ENCODE peak calls at places on chromosome 4, in five cellular contexts. Z is OCI-LY7, V is upper lobe of left lung, C is brain microvascular endothelial cell, D is pancreas. X is an unnamed sample.

GRCh38 chr4:85747871-85748491 is 273.0 kb downstream of the ARHGAP24 start:
- DNase-seq in Z (peak), V (peak), C (peak), D (peak), X (no peak)

GRCh38 chr4:138450546-138450945 is 208.4 kb upstream of the SLC7A11 start:
- DNase-seq in Z (no peak), V (no peak), C (no peak), D (no peak), X (no peak)

GRCh38 chr4:2105559-2105958 is 46.4 kb downstream of the NAT8L start:
- DNase-seq in Z (no peak), V (no peak), C (peak), D (no peak), X (no peak)

GRCh38 chr4:145734576-145735329 is 54.8 kb downstream of the C4orf51 start:
- DNase-seq in Z (no peak), V (peak), C (peak), D (peak), X (no peak)

GRCh38 chr4:89364559-89364958 is 57.0 kb upstream of the GPRIN3 start:
- DNase-seq in Z (no peak), V (no peak), C (no peak), D (no peak), X (no peak)

GRCh38 chr4:87679449-87680169 is 29.5 kb downstream of the DMP1 start:
- DNase-seq in Z (peak), V (peak), C (peak), D (peak), X (no peak)

GRCh38 chr4:52748432-52748831 is 2.8 kb downstream of the ERVMER34-1 start:
- DNase-seq in Z (no peak), V (no peak), C (no peak), D (no peak), X (no peak)

GRCh38 chr4:184262901-184263300 is 45.2 kb upstream of the ENPP6 start:
- DNase-seq in Z (no peak), V (no peak), C (peak), D (no peak), X (no peak)

GRCh38 chr4:98476891-98477290 is 181.5 kb downstream of the TSPAN5 start:
- DNase-seq in Z (no peak), V (no peak), C (no peak), D (no peak), X (no peak)

GRCh38 chr4:1105067-1105466 is 8.3 kb downstream of the RNF212 start:
- DNase-seq in Z (no peak), V (no peak), C (no peak), D (no peak), X (no peak)

GRCh38 chr4:94462572-94462971 is 10.8 kb downstream of the PDLIM5 start:
- DNase-seq in Z (no peak), V (no peak), C (no peak), D (no peak), X (no peak)

GRCh38 chr4:106316773-106317409 is 541 bp downstream of the AIMP1 start:
- DNase-seq in Z (peak), V (no peak), C (peak), D (no peak), X (no peak)

GRCh38 chr4:142331132-142331531 is 515.0 kb downstream of the INPP4B start:
- DNase-seq in Z (no peak), V (no peak), C (peak), D (peak), X (no peak)

GRCh38 chr4:153181293-153182080 is 22.8 kb upstream of the TRIM2 start:
- DNase-seq in Z (no peak), V (no peak), C (no peak), D (no peak), X (no peak)

GRCh38 chr4:14399919-14400706 is 602.2 kb upstream of the CPEB2 start:
- DNase-seq in Z (no peak), V (no peak), C (no peak), D (no peak), X (no peak)

GRCh38 chr4:1494416-1495315 is 88.4 kb upstream of the NKX1-1 start:
- DNase-seq in Z (no peak), V (no peak), C (no peak), D (no peak), X (no peak)

GRCh38 chr4:61277785-61278184 is 77.7 kb downstream of the ADGRL3 start:
- DNase-seq in Z (no peak), V (no peak), C (peak), D (no peak), X (no peak)

GRCh38 chr4:70768301-70768948 is 46.7 kb downstream of the RUFY3 start:
- DNase-seq in Z (no peak), V (no peak), C (peak), D (no peak), X (no peak)

GRCh38 chr4:163941221-163941865 is 446.9 kb downstream of the TMA16 start:
- DNase-seq in Z (no peak), V (no peak), C (no peak), D (no peak), X (no peak)

GRCh38 chr4:60934896-60935295 is 265.2 kb upstream of the ADGRL3 start:
- DNase-seq in Z (no peak), V (no peak), C (no peak), D (no peak), X (no peak)

GRCh38 chr4:76448211-76448610 is 13.2 kb downstream of the SHROOM3 start:
- DNase-seq in Z (no peak), V (no peak), C (no peak), D (no peak), X (no peak)

GRCh38 chr4:168900080-168900479 is 110.0 kb downstream of the CBR4 start:
- DNase-seq in Z (no peak), V (no peak), C (no peak), D (no peak), X (no peak)

GRCh38 chr4:156837625-156838345 is 133.8 kb downstream of the PDGFC start:
- DNase-seq in Z (no peak), V (no peak), C (no peak), D (no peak), X (no peak)
- TF ChIP-seq CTCF in Z (no peak), V (no peak), C (no peak), D (no peak), X (no peak)

DNA sequence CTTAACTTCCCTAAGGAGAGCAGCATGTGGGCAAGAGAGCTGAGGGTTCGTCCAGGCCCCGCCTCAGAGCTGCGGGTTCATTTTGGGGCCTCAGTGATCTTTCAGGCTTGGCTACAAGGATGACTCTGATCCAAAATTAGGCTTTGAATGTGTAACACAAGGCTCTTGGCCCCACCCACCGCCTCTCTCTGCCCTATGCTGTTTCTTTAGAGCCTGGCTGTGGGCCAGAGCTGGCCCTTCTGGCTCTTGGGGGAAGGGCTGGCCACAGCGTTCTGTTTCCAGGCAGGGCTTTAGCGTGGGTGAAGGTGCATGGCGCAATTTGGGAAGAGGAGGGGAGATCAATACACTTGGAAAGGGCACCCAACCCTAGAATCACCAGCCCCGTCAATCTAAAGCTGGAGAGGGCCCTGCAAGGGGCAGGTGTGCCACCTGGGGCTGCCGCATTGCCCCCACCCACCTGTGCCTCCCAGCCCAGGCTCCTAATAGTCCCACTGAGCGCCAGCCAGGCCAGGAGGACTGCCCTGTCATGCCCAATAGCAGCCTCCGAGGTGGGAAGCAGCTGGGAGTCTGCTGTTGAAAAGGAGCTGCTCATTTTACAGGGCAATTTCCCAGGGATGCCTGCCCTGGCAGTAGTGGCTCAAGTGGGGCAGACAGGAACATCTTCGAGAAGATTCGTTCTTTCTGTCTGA is 84.5 kb upstream of the MAML3 start:
- DNase-seq in Z (no peak), V (peak), C (peak), D (peak), X (no peak)
- H3K27ac ChIP-seq in Z (no peak), V (peak), C (peak), D (no peak), X (no peak)

GRCh38 chr4:114209589-114209988 is 230.1 kb upstream of the ARSJ start:
- DNase-seq in Z (no peak), V (no peak), C (no peak), D (no peak), X (no peak)

DNA sequence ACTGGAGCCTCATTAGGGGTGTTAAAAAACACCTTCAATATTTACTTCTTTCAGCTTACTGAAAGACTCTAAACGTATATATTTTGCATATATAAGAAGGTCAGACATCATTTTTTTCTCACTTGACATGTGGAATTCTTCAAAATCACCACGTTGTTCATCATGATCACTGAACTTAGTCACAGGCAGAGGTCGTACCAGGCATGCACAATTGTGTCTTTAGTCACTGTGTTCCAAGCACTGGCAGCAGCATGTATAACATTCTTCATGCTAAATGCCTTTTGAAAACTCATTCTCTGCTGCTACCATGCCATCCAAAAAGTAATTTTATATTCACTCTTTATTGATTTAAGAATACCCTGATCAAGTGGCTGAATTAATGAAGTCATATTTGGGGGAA is 229.3 kb upstream of the ARSJ start:
- DNase-seq in Z (no peak), V (no peak), C (peak), D (no peak), X (no peak)
- TF ChIP-seq CTCF in Z (no peak), V (no peak), C (peak), D (no peak), X (no peak)

GRCh38 chr4:83043801-83044407 is 8.9 kb downstream of the COPS4 start:
- DNase-seq in Z (no peak), V (no peak), C (peak), D (no peak), X (no peak)

DNA sequence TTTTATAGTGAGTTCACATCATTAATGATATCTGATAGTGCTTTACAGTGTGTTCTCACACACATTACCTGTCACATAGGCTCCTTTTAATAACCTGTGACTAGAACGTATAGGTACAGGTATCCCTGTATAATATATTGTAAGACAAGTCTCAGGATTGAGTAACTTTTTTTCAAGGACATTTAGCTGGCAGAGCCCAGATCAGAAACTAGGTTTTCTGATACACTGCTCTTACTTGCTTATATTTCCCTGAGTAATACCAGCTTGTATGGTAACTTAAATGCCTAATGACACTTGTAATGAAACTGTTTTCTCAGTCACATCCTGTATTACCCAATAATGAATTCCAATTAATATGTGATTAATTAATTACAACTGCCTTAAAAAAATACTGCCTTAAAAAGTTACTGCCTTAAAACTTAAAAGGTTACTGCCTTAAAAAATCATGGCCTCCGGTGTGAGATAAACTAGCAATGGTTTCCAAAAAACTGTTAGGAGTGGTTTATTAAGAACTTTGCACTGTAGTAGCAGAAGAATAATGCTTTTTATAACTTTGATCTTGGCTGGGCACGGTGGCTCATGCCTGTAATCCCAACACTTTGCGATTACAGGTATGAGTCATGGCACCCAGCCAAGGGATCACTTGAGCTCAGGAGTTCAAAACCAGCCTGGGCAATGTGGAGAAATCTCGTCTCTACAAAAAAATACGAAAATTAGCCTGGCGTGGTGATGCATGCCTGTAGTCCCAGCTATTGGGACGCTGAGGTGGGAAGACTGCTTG is 11.9 kb downstream of the COPS4 start:
- DNase-seq in Z (no peak), V (no peak), C (no peak), D (no peak), X (no peak)
- H3K27ac ChIP-seq in Z (no peak), V (no peak), C (no peak), D (no peak), X (no peak)

GRCh38 chr4:40838742-40839141 is 89.0 kb downstream of the NSUN7 start:
- DNase-seq in Z (no peak), V (no peak), C (no peak), D (no peak), X (no peak)
- TF ChIP-seq CTCF in Z (no peak), V (no peak), C (peak), D (no peak), X (no peak)

DNA sequence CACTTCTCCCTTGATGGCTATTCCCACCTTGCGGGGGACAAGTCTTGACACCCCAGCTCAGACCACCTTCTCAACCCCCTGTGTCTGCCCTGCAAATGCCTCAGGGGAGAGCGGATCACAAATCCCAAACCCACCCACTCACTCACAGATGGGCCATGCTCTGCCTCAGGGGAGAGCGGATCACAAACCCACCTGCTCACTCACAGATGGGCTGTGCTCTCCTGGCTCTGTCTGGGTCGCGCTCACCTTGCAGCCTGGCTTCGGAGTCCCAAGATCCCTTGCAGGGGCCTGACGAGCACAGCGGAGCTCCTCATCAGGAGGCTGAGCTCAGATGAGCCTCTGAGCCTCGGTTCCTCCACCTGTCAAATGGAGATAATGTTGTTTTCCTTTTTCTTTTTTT is 38.6 kb downstream of the HTRA3 start:
- DNase-seq in Z (no peak), V (peak), C (no peak), D (no peak), X (peak)
- H3K27ac ChIP-seq in Z (no peak), V (no peak), C (no peak), D (no peak), X (no peak)

DNA sequence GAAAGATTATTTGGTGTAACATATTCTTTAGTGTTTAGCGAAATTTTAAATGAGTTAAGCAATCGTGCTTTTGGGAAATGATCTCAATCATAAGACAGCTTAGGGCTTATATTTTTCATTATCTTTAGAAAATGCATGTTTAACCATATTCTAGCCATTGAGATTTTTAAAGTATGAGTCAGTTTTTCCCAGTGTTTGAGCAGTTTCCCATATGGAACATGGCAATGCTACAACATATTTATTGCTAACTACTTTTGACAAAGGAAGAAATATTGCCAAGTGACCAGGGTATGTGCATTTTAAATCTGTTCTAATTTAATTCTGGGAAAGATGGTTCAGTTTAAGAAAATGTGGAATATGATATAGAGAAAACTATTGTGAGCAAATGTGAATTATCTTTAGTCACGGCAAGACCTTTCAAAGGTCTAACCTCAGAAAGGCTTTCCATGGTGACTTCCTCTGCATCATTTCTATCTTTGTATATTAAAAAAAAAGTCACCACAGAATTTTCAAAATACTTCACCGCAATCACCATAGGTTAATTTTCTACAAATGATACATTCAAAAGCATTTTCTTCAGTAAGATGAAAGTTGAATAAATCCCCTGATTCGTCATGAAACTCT is 2349.1 kb upstream of the TENM3 start:
- DNase-seq in Z (no peak), V (no peak), C (no peak), D (no peak), X (no peak)
- TF ChIP-seq CTCF in Z (no peak), V (no peak), C (no peak), D (no peak), X (no peak)

GRCh38 chr4:40458109-40458508 is 123.0 kb downstream of the CHRNA9 start:
- DNase-seq in Z (no peak), V (no peak), C (no peak), D (no peak), X (no peak)
- H3K27ac ChIP-seq in Z (no peak), V (peak), C (no peak), D (peak), X (no peak)

DNA sequence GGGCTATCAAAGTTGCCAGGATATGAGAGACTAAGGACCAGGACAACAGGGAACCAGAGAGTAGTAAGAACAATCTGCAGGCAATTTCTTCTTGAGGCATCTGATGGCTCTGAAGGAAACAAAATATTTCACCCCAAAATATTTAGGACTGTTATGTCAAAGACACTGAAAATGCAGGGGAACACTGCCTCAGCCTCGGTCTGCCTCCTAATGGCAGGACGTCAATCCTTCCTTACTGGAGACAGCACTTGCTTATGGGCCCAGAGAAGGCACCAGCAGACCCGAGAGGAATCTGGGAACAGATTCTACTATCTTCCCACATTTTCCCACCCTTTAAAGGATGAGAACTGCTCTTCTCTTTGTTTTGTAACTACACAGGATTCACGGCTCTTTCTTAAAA is 23.3 kb downstream of the RNF150 start:
- DNase-seq in Z (no peak), V (no peak), C (no peak), D (no peak), X (no peak)
- TF ChIP-seq CTCF in Z (no peak), V (no peak), C (peak), D (no peak), X (no peak)

X was measured in CD4-positive, alpha-beta T cell.